ENCODE peak calls at places on chromosomes 12 and 14, in eight cellular contexts. B, K, G, Y, F, P, I and X are unnamed samples.

GRCh38 chr12:47736877-47737676 is 11.8 kb upstream of the ENDOU start:
- DNase-seq in B (no peak), K (peak; percentile 66), G (no peak), Y (no peak), F (no peak), P (peak; percentile 20), I (no peak), X (peak; percentile 82)

GRCh38 chr12:54479421-54479820 is 6.0 kb upstream of the GTSF1 start:
- DNase-seq in B (no peak), K (no peak), G (no peak), Y (no peak), F (no peak), P (no peak), I (no peak), X (no peak)

GRCh38 chr12:84172823-84173424 is 739.7 kb downstream of the SLC6A15 start:
- DNase-seq in B (no peak), K (no peak), G (no peak), Y (no peak), F (no peak), P (no peak), I (no peak), X (no peak)

GRCh38 chr14:93734086-93734822 is 54.0 kb downstream of the PRIMA1 start:
- DNase-seq in B (no peak), K (no peak), G (no peak), Y (no peak), F (no peak), P (no peak), I (peak; percentile 51), X (no peak)

GRCh38 chr12:30985814-30986452 is 59.4 kb downstream of the TSPAN11 start:
- DNase-seq in B (peak; percentile 53), K (peak; percentile 28), G (peak; percentile 75), Y (peak; percentile 48), F (peak; percentile 19), P (peak; percentile 81), I (peak; percentile 72), X (no peak)

GRCh38 chr12:116171549-116171948 is 105.9 kb downstream of the MED13L start:
- DNase-seq in B (no peak), K (no peak), G (no peak), Y (no peak), F (no peak), P (no peak), I (no peak), X (no peak)

GRCh38 chr12:10354502-10354901 is 35.3 kb downstream of the KLRK1 start:
- DNase-seq in B (no peak), K (no peak), G (no peak), Y (no peak), F (no peak), P (no peak), I (no peak), X (no peak)

GRCh38 chr12:114306646-114307045 is 99.3 kb downstream of the TBX5 start:
- DNase-seq in B (no peak), K (no peak), G (no peak), Y (no peak), F (no peak), P (no peak), I (no peak), X (no peak)

GRCh38 chr12:49345048-49345839 is 1.4 kb upstream of the DNAJC22 start:
- DNase-seq in B (no peak), K (no peak), G (peak; percentile 72), Y (no peak), F (no peak), P (no peak), I (no peak), X (no peak)

GRCh38 chr12:56880416-56881035 is 53.7 kb downstream of the SDR9C7 start:
- DNase-seq in B (no peak), K (no peak), G (no peak), Y (no peak), F (no peak), P (no peak), I (no peak), X (no peak)

GRCh38 chr12:21819236-21819635 is 44.7 kb upstream of the KCNJ8 start:
- DNase-seq in B (no peak), K (no peak), G (no peak), Y (no peak), F (no peak), P (no peak), I (no peak), X (no peak)

GRCh38 chr12:123602651-123603195 is 824 bp downstream of the DDX55 start:
- DNase-seq in B (no peak), K (no peak), G (peak; percentile 34), Y (peak; percentile 16), F (peak; percentile 25), P (no peak), I (no peak), X (no peak)

GRCh38 chr14:76550534-76550933 is 174.6 kb downstream of the ESRRB start:
- DNase-seq in B (no peak), K (no peak), G (no peak), Y (no peak), F (no peak), P (no peak), I (no peak), X (no peak)